ENCODE peak calls at places on chromosomes 3 and 15, in four cellular contexts. P is neural progenitor cell, L is breast epithelium, E is body of pancreas. N is an unnamed sample. For H3K9me3 and H3K4me1, the result is how much of the 10 kb centered on the place peaks cover.

GRCh38 chr15:71596672-71597071 is 213.7 kb upstream of the NR2E3 start:
- DNase-seq in P (no peak), L (peak), E (peak), N (no peak)

GRCh38 chr3:184227481-184227935 is 1.9 kb upstream of the VWA5B2 start:
- DNase-seq in P (peak), L (no peak), E (peak), N (peak)

GRCh38 chr15:75182187-75183131 is 19.2 kb upstream of the C15orf39 start:
- DNase-seq in P (no peak), L (no peak), E (no peak), N (no peak)

GRCh38 chr3:182349051-182349450 is 444.3 kb upstream of the ATP11B start:
- DNase-seq in P (no peak), L (no peak), E (no peak), N (no peak)

GRCh38 chr15:28876131-28876844 is 9.5 kb upstream of the APBA2 start:
- DNase-seq in P (peak), L (no peak), E (no peak), N (no peak)

GRCh38 chr15:48177875-48178611 is at the start of gene MYEF2:
- DNase-seq in P (peak), L (peak), E (peak), N (peak)

GRCh38 chr15:41269887-41270286 is 38.8 kb downstream of the CHP1 start:
- DNase-seq in P (no peak), L (no peak), E (no peak), N (no peak)

GRCh38 chr15:96504371-96504770 is 173.9 kb downstream of the NR2F2 start:
- DNase-seq in P (no peak), L (no peak), E (no peak), N (no peak)

GRCh38 chr3:71355862-71356261 is 227.7 kb downstream of the FOXP1 start:
- DNase-seq in P (no peak), L (no peak), E (no peak), N (no peak)

GRCh38 chr15:58147151-58147550 is 9.0 kb downstream of the AQP9 start:
- DNase-seq in P (no peak), L (no peak), E (no peak), N (no peak)

GRCh38 chr15:60077581-60078359 is 73.7 kb downstream of the FOXB1 start:
- DNase-seq in P (peak), L (no peak), E (no peak), N (no peak)

GRCh38 chr15:44194397-44195150 is 497 bp downstream of the FRMD5 start:
- DNase-seq in P (no peak), L (no peak), E (peak), N (no peak)

GRCh38 chr3:116140100-116140689 is 305.1 kb downstream of the LSAMP start:
- DNase-seq in P (peak), L (no peak), E (no peak), N (peak)

GRCh38 chr3:17023006-17023664 is 138.4 kb downstream of the PLCL2 start:
- DNase-seq in P (no peak), L (no peak), E (no peak), N (no peak)

GRCh38 chr3:6516694-6517093 is 344.2 kb upstream of the GRM7 start:
- DNase-seq in P (no peak), L (no peak), E (no peak), N (no peak)

GRCh38 chr15:88255109-88255495 is 1.4 kb downstream of the NTRK3 start:
- DNase-seq in P (no peak), L (no peak), E (no peak), N (no peak)

GRCh38 chr15:40289140-40289775 is 6.4 kb upstream of the ANKRD63 start:
- DNase-seq in P (no peak), L (no peak), E (peak), N (no peak)

GRCh38 chr3:174945951-174946350 is 86.8 kb downstream of the NAALADL2 start:
- DNase-seq in P (no peak), L (no peak), E (no peak), N (no peak)

GRCh38 chr3:172629470-172629869 is 81.4 kb downstream of the NCEH1 start:
- DNase-seq in P (no peak), L (no peak), E (no peak), N (no peak)

GRCh38 chr3:53069422-53070068 is 23.7 kb upstream of the SFMBT1 start:
- DNase-seq in P (peak), L (no peak), E (no peak), N (no peak)

GRCh38 chr15:22232675-22233074 is 152.3 kb downstream of the OR4M2 start:
- DNase-seq in P (no peak), L (no peak), E (no peak), N (no peak)
- H3K9me3 ChIP-seq in P (under half), L (under half), E (under half), N (half or more)

GRCh38 chr3:46947981-46948791 is 28.4 kb downstream of the CCDC12 start:
- DNase-seq in P (no peak), L (no peak), E (peak), N (no peak)
- H3K4me1 ChIP-seq in P (under half), L (under half), E (half or more), N (under half)

DNA sequence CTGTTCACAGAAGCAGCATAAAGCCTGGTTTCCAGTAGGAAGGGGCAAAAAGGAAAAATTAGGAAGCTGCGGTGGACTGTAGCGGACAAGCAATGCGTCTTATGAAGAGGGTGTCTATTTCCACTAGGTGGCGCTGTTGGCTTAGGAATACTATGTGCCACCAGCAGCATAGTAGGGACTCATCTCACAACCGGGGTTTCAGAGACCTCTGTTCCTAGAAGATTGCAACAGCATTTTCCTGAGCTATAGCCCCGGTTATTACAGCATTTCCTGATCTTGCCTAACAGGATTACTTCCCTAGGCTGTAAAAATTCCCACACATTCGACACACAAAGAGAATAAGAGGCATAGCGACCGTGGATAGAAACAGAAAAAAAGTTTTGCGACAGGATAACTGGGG is 683.0 kb downstream of the TBL1XR1 start:
- DNase-seq in P (peak), L (no peak), E (no peak), N (peak)
- H3K9me3 ChIP-seq in P (under half), L (half or more), E (under half), N (under half)

DNA sequence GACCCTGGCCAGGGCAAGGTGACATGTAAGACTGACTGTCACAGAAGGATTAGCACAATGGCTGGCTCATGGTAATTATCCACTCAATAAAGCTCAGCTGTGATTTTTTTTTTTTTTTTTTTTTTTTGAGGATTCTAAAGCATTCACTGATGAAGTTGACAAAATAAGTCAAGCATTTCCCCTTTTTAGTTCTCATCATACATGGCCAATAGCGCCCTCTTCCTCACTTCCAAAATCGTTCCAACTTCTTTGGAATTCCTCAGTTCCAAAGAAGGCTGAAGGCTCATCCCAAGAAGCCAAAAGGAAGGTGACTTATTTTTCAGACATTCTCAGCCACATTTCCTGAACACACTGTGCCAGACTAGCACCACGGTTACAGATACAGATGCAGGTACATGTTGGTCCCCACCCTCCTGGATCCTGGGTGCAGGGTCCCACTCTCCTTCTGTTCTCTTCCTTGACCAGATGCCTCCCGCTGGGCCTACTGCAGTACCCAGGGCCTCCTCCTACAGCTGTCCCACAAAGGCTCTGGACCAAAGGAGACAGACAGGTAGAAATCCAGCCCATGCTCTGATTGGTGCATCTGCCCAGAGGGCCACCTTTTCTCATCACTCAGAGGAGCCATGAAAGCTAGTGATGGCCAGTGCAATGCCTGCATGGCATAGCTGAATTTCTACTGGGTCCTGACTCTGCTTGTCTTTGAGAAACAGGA is 202.6 kb downstream of the UACA start:
- DNase-seq in P (no peak), L (no peak), E (no peak), N (no peak)
- H3K4me1 ChIP-seq in P (under half), L (under half), E (under half), N (under half)